ENCODE peak calls at places on chromosomes 11 and 22, in four cellular contexts. F, J, P and Y are unnamed samples.

GRCh38 chr11:78281511-78281910 is 92.8 kb downstream of the USP35 start:
- DNase-seq in P (no peak), F (no peak), J (no peak), Y (no peak)

GRCh38 chr22:47228767-47229166 is 466.3 kb downstream of the TBC1D22A start:
- DNase-seq in F (no peak), J (no peak), P (no peak), Y (no peak)

GRCh38 chr11:67022341-67022933 is 497 bp upstream of the SYT12 start:
- DNase-seq in J (no peak), F (no peak), P (no peak), Y (peak)

GRCh38 chr11:67636962-67637361 is 2.6 kb downstream of the TBX10 start:
- DNase-seq in J (no peak), P (no peak), F (no peak), Y (no peak)

GRCh38 chr22:36319595-36320497 is 66.9 kb downstream of the APOL1 start:
- DNase-seq in J (no peak), P (no peak), F (no peak), Y (no peak)

GRCh38 chr11:128291835-128292234 is 295.5 kb downstream of the ETS1 start:
- DNase-seq in F (no peak), J (no peak), P (no peak), Y (no peak)

GRCh38 chr11:33773399-33774355 is 643 bp downstream of the FBXO3 start:
- DNase-seq in F (peak), P (peak), J (peak), Y (peak)

GRCh38 chr11:75474878-75475766 is 42.1 kb upstream of the KLHL35 start:
- DNase-seq in F (peak), P (peak), J (peak), Y (peak)

GRCh38 chr11:104700609-104701008 is 197.7 kb downstream of the CASP12 start:
- DNase-seq in F (no peak), P (no peak), J (no peak), Y (no peak)

GRCh38 chr11:67489860-67490726 is 7.3 kb downstream of the AIP start:
- DNase-seq in P (no peak), J (peak), F (no peak), Y (no peak)

GRCh38 chr22:47724030-47724429 is 961.6 kb downstream of the TBC1D22A start:
- DNase-seq in J (no peak), F (no peak), P (no peak), Y (no peak)

GRCh38 chr11:134046681-134047449 is 22.0 kb upstream of the JAM3 start:
- DNase-seq in J (no peak), F (no peak), P (no peak), Y (no peak)

GRCh38 chr11:65436412-65437032 is 13.9 kb downstream of the NEAT1 start:
- DNase-seq in J (no peak), F (no peak), P (no peak), Y (no peak)

GRCh38 chr11:69863544-69864200 is 44.5 kb upstream of the FGF3 start:
- DNase-seq in F (no peak), P (no peak), J (no peak), Y (no peak)

GRCh38 chr22:22364207-22364606 is 119.6 kb downstream of the VPREB1 start:
- DNase-seq in P (no peak), J (no peak), F (no peak), Y (no peak)

GRCh38 chr11:78715639-78716311 is 141.1 kb upstream of the NARS2 start:
- DNase-seq in F (peak), P (peak), J (peak), Y (peak)

GRCh38 chr11:65854161-65854592 is 3.8 kb downstream of the CFL1 start:
- DNase-seq in J (peak), F (no peak), P (no peak), Y (no peak)

GRCh38 chr11:128686745-128687177 is 7.1 kb upstream of the FLI1 start:
- DNase-seq in P (no peak), J (no peak), F (peak), Y (no peak)

GRCh38 chr11:99968336-99968735 is 718.8 kb upstream of the ARHGAP42 start:
- DNase-seq in J (no peak), P (no peak), F (no peak), Y (peak)

GRCh38 chr11:121464352-121464946 is 11.7 kb upstream of the SORL1-AS1 start:
- DNase-seq in J (peak), F (no peak), P (no peak), Y (peak)

GRCh38 chr11:34311126-34311525 is 46.7 kb downstream of the ABTB2 start:
- DNase-seq in P (no peak), J (no peak), F (no peak), Y (no peak)

GRCh38 chr11:34405079-34405858 is 33.5 kb upstream of the CAT start:
- DNase-seq in F (no peak), P (no peak), J (no peak), Y (peak)

GRCh38 chr11:61959678-61960077 is 7.8 kb downstream of the FTH1 start:
- DNase-seq in J (no peak), P (no peak), F (no peak), Y (no peak)

GRCh38 chr11:2536440-2536989 is 91.7 kb downstream of the KCNQ1 start:
- DNase-seq in P (peak), J (no peak), F (no peak), Y (no peak)
- TF ChIP-seq EZH2 in P (no peak), J (no peak), F (no peak), Y (no peak)

DNA sequence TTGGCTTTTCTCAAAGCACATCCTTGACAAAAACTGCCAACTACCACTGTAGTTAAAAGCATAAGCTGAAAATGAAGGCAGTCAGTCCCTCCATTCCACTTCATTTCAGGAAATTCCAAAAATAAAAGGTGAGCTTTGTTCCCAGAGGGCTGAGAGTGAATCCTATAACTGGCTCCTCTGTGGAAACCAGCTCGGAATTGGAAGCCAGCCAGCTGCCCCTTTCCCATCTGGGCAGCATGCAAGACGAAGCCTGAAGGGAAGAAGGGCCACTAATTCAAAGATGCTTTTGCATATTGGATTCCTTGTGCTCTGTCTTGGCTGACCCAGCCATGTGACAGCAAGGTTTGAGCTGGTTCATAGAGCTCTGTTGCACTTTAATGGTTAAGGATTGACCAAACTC is 83.5 kb downstream of the ALX4 start:
- DNase-seq in P (no peak), F (no peak), J (no peak), Y (no peak)
- H3K4me3 ChIP-seq in P (no peak), F (no peak), J (no peak), Y (no peak)

GRCh38 chr11:46761807-46762206 is 42.8 kb downstream of the F2 start:
- DNase-seq in P (no peak), F (no peak), J (no peak), Y (no peak)

GRCh38 chr11:46762248-46762647 is 43.2 kb downstream of the F2 start:
- DNase-seq in P (no peak), F (no peak), J (no peak), Y (no peak)

GRCh38 chr11:46760429-46761128 is 41.6 kb downstream of the F2 start:
- DNase-seq in J (no peak), P (no peak), F (no peak), Y (no peak)

GRCh38 chr11:46755962-46756361 is 36.9 kb downstream of the F2 start:
- DNase-seq in F (no peak), P (no peak), J (no peak), Y (no peak)

GRCh38 chr11:46759196-46759595 is 40.2 kb downstream of the F2 start:
- DNase-seq in J (no peak), P (no peak), F (no peak), Y (no peak)
- TF ChIP-seq CTCF in J (no peak), P (no peak), F (no peak), Y (no peak)

DNA sequence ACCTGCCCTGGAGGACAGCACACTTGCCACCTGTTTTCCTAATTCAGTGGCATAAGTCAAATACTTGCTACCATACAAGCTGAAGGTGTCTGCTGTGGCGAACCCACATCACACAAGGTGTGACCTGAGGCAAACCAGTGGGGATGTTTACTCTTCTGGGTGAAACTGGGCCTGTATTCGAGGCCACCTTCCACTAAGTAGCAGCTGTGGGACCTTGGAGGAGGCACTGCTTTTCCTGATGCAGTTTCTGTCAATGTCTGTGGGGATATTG is 927.4 kb downstream of the BRD1 start:
- DNase-seq in P (no peak), F (no peak), J (no peak), Y (no peak)
- TF ChIP-seq EZH2 in P (no peak), F (no peak), J (no peak), Y (no peak)

GRCh38 chr22:20999350-21000214 is 2.3 kb downstream of the THAP7 start:
- DNase-seq in J (no peak), F (no peak), P (no peak), Y (no peak)
- H3K4me3 ChIP-seq in J (no peak), F (no peak), P (peak), Y (no peak)

GRCh38 chr11:110712643-110713468 is 619 bp upstream of the ARHGAP20 start:
- DNase-seq in J (no peak), P (no peak), F (peak), Y (peak)
- TF ChIP-seq CTCF in J (no peak), P (no peak), F (no peak), Y (peak)